ENCODE peak calls at places on chromosomes 5 and 9, in six cellular contexts. One of them, this sample, is unnamed.

GRCh38 chr5:14663734-14664269 is 716 bp upstream of the OTULIN start:
- DNase-seq in neural progenitor cell: peak; percentile 33
- DNase-seq in iPS DF 6.9: no peak
- DNase-seq in RWPE2: no peak
- DNase-seq in SJSA1: no peak
- DNase-seq in heart right ventricle: no peak
- DNase-seq in this sample: peak; percentile 31

GRCh38 chr9:112861638-112862555 is 28.8 kb downstream of the SLC46A2 start:
- DNase-seq in iPS DF 6.9: no peak
- DNase-seq in heart right ventricle: peak; percentile 22
- DNase-seq in neural progenitor cell: no peak
- DNase-seq in SJSA1: no peak
- DNase-seq in RWPE2: no peak
- DNase-seq in this sample: peak; percentile 37

GRCh38 chr5:80324912-80325311 is 5.1 kb downstream of the SPZ1 start:
- DNase-seq in RWPE2: no peak
- DNase-seq in heart right ventricle: no peak
- DNase-seq in SJSA1: no peak
- DNase-seq in iPS DF 6.9: no peak
- DNase-seq in neural progenitor cell: no peak
- DNase-seq in this sample: no peak

GRCh38 chr5:166166071-166166470 is 2125.4 kb upstream of the WWC1 start:
- DNase-seq in iPS DF 6.9: no peak
- DNase-seq in neural progenitor cell: peak; percentile 82
- DNase-seq in RWPE2: no peak
- DNase-seq in SJSA1: no peak
- DNase-seq in heart right ventricle: no peak
- DNase-seq in this sample: no peak

GRCh38 chr5:31939151-31939550 is 235.0 kb downstream of the GOLPH3 start:
- DNase-seq in SJSA1: no peak
- DNase-seq in iPS DF 6.9: no peak
- DNase-seq in neural progenitor cell: no peak
- DNase-seq in RWPE2: no peak
- DNase-seq in heart right ventricle: no peak
- DNase-seq in this sample: no peak

GRCh38 chr9:120931278-120932085 is 4.9 kb upstream of the TRAF1 start:
- DNase-seq in RWPE2: no peak
- DNase-seq in neural progenitor cell: no peak
- DNase-seq in heart right ventricle: no peak
- DNase-seq in SJSA1: peak; percentile 66
- DNase-seq in iPS DF 6.9: no peak
- DNase-seq in this sample: peak; percentile 71

GRCh38 chr5:142014911-142015584 is 2.2 kb upstream of the GNPDA1 start:
- DNase-seq in iPS DF 6.9: peak; percentile 29
- DNase-seq in RWPE2: no peak
- DNase-seq in SJSA1: peak; percentile 64
- DNase-seq in heart right ventricle: no peak
- DNase-seq in neural progenitor cell: peak; percentile 44
- DNase-seq in this sample: no peak

GRCh38 chr9:78243130-78243529 is 7.3 kb downstream of the CEP78 start:
- DNase-seq in SJSA1: no peak
- DNase-seq in heart right ventricle: no peak
- DNase-seq in neural progenitor cell: no peak
- DNase-seq in RWPE2: no peak
- DNase-seq in iPS DF 6.9: no peak
- DNase-seq in this sample: no peak

GRCh38 chr9:89386797-89387196 is 68.5 kb downstream of the SECISBP2 start:
- DNase-seq in RWPE2: no peak
- DNase-seq in iPS DF 6.9: no peak
- DNase-seq in heart right ventricle: peak; percentile 69
- DNase-seq in neural progenitor cell: no peak
- DNase-seq in SJSA1: no peak
- DNase-seq in this sample: no peak

GRCh38 chr9:26244661-26245060 is 566.4 kb upstream of the TUSC1 start:
- DNase-seq in RWPE2: no peak
- DNase-seq in SJSA1: no peak
- DNase-seq in neural progenitor cell: no peak
- DNase-seq in iPS DF 6.9: no peak
- DNase-seq in heart right ventricle: no peak
- DNase-seq in this sample: no peak

GRCh38 chr5:82092-82491 is 9.9 kb upstream of the PLEKHG4B start:
- DNase-seq in RWPE2: no peak
- DNase-seq in neural progenitor cell: peak; percentile 93
- DNase-seq in heart right ventricle: no peak
- DNase-seq in iPS DF 6.9: no peak
- DNase-seq in SJSA1: peak; percentile 79
- DNase-seq in this sample: no peak

GRCh38 chr9:91053824-91054223 is 252.2 kb downstream of the SYK start:
- DNase-seq in RWPE2: no peak
- DNase-seq in SJSA1: no peak
- DNase-seq in iPS DF 6.9: no peak
- DNase-seq in heart right ventricle: no peak
- DNase-seq in neural progenitor cell: no peak
- DNase-seq in this sample: no peak

GRCh38 chr9:123069010-123069481 is 35.6 kb downstream of the GPR21 start:
- DNase-seq in RWPE2: no peak
- DNase-seq in heart right ventricle: no peak
- DNase-seq in iPS DF 6.9: no peak
- DNase-seq in neural progenitor cell: no peak
- DNase-seq in SJSA1: peak; percentile 82
- DNase-seq in this sample: no peak

GRCh38 chr9:122121931-122122330 is 28.8 kb upstream of the TTLL11 start:
- DNase-seq in neural progenitor cell: no peak
- DNase-seq in heart right ventricle: no peak
- DNase-seq in iPS DF 6.9: no peak
- DNase-seq in RWPE2: no peak
- DNase-seq in SJSA1: no peak
- DNase-seq in this sample: no peak

GRCh38 chr9:18666987-18667772 is 193.2 kb downstream of the ADAMTSL1 start:
- DNase-seq in heart right ventricle: no peak
- DNase-seq in RWPE2: no peak
- DNase-seq in neural progenitor cell: no peak
- DNase-seq in SJSA1: no peak
- DNase-seq in iPS DF 6.9: no peak
- DNase-seq in this sample: no peak

GRCh38 chr9:88791105-88791805 is 200.0 kb upstream of the S1PR3 start:
- DNase-seq in RWPE2: no peak
- DNase-seq in neural progenitor cell: no peak
- DNase-seq in SJSA1: no peak
- DNase-seq in iPS DF 6.9: no peak
- DNase-seq in heart right ventricle: no peak
- DNase-seq in this sample: no peak

GRCh38 chr9:38038307-38039089 is 30.5 kb downstream of the SHB start:
- DNase-seq in neural progenitor cell: no peak
- DNase-seq in iPS DF 6.9: no peak
- DNase-seq in RWPE2: no peak
- DNase-seq in SJSA1: no peak
- DNase-seq in heart right ventricle: peak; percentile 46
- DNase-seq in this sample: no peak

GRCh38 chr5:132263548-132264261 is 6.2 kb downstream of the PDLIM4 start:
- DNase-seq in SJSA1: peak; percentile 85
- DNase-seq in heart right ventricle: no peak
- DNase-seq in RWPE2: peak; percentile 80
- DNase-seq in neural progenitor cell: no peak
- DNase-seq in iPS DF 6.9: no peak
- DNase-seq in this sample: peak; percentile 96
- H3K4me1 ChIP-seq in SJSA1: peaks cover 100% of the 10 kb centered on the region
- H3K4me1 ChIP-seq in heart right ventricle: peaks cover 70% of the 10 kb centered on the region
- H3K4me1 ChIP-seq in RWPE2: peaks cover 53% of the 10 kb centered on the region
- H3K4me1 ChIP-seq in neural progenitor cell: peaks cover under 1% of the 10 kb centered on the region
- H3K4me1 ChIP-seq in iPS DF 6.9: no peaks in the 10 kb centered on the region
- H3K4me1 ChIP-seq in this sample: peaks cover 23% of the 10 kb centered on the region

DNA sequence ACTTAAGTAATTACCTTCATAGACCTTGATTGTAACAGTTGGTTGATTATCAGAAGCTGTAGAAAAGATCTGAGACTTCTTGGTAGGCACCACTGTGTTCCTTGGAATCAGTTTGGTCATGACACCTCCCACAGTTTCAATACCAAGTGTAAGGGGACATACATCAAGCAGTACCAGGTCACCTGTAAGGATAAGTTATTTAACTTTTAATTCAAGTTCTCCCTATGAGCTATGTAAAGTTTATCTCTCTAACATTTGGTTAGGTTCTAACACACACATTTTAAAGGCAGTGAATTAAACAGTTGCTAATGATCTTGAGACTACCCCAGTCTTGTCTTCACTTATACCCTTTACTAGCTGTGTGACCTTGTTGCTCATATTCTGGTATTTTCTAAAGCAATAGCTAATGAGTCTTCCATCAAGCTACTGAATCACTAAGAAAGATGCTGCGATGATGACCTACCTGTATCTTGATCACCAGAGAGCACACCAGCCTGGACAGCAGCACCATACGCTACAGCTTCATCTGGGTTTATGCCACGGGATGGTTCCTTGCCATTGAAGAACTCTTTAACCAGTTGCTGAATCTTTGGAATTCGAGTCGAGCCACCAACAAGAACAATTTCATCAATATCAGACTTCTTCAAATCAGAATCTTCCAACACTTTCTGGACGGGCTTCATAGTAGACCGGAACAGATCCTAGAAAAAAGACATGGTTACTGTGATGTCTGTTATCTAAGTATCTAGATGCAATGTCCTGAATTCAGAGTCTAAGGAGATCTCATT is 2.8 kb downstream of the HSPA5 start:
- DNase-seq in SJSA1: no peak
- DNase-seq in heart right ventricle: no peak
- DNase-seq in iPS DF 6.9: no peak
- DNase-seq in neural progenitor cell: no peak
- DNase-seq in RWPE2: no peak
- DNase-seq in this sample: no peak
- H3K27ac ChIP-seq in SJSA1: no peak overlapping the region
- H3K27ac ChIP-seq in heart right ventricle: no peak overlapping the region
- H3K27ac ChIP-seq in iPS DF 6.9: no peak overlapping the region
- H3K27ac ChIP-seq in neural progenitor cell: no peak overlapping the region
- H3K27ac ChIP-seq in RWPE2: peak overlapping the region; percentile 80
- H3K27ac ChIP-seq in this sample: no peak overlapping the region

DNA sequence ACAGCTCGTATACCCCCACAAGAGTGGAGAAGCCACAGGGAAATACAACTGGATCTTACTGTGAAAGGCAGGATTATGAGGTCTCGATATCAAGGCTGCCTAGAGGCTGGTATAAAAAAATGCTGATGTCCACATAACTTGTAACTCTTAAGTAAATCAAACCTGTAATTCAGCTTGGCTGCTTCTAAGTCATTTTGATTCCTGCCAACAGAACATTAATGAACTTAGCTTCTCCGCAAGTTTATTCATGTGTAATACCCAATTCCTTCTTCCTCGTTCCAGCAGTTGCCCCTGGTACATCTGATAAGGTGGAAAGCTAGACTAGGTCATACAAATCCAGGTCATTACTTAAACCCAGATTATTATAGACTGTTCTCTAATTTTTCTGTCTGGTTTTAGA is 16.4 kb upstream of the SMIM15 start:
- DNase-seq in RWPE2: no peak
- DNase-seq in neural progenitor cell: no peak
- DNase-seq in iPS DF 6.9: no peak
- DNase-seq in SJSA1: no peak
- DNase-seq in heart right ventricle: no peak
- DNase-seq in this sample: no peak
- H3K4me1 ChIP-seq in RWPE2: no peaks in the 10 kb centered on the region
- H3K4me1 ChIP-seq in neural progenitor cell: no peaks in the 10 kb centered on the region
- H3K4me1 ChIP-seq in iPS DF 6.9: peaks cover 1% of the 10 kb centered on the region
- H3K4me1 ChIP-seq in SJSA1: peaks cover 9% of the 10 kb centered on the region
- H3K4me1 ChIP-seq in heart right ventricle: no peaks in the 10 kb centered on the region
- H3K4me1 ChIP-seq in this sample: no peaks in the 10 kb centered on the region

GRCh38 chr9:133238272-133238850 is 29.3 kb upstream of the OBP2B start:
- DNase-seq in RWPE2: no peak
- DNase-seq in iPS DF 6.9: peak; percentile 89
- DNase-seq in heart right ventricle: peak; percentile 93
- DNase-seq in SJSA1: no peak
- DNase-seq in neural progenitor cell: peak; percentile 81
- DNase-seq in this sample: peak; percentile 94
- H3K27ac ChIP-seq in RWPE2: no peak overlapping the region
- H3K27ac ChIP-seq in iPS DF 6.9: no peak overlapping the region
- H3K27ac ChIP-seq in heart right ventricle: peak overlapping the region; percentile 81
- H3K27ac ChIP-seq in SJSA1: no peak overlapping the region
- H3K27ac ChIP-seq in neural progenitor cell: no peak overlapping the region
- H3K27ac ChIP-seq in this sample: peak overlapping the region; percentile 22

GRCh38 chr9:10134266-10134665 is 478.5 kb downstream of the PTPRD start:
- DNase-seq in RWPE2: no peak
- DNase-seq in heart right ventricle: no peak
- DNase-seq in SJSA1: no peak
- DNase-seq in neural progenitor cell: no peak
- DNase-seq in iPS DF 6.9: no peak
- DNase-seq in this sample: no peak

GRCh38 chr9:10130061-10130675 is 482.6 kb downstream of the PTPRD start:
- DNase-seq in neural progenitor cell: no peak
- DNase-seq in iPS DF 6.9: no peak
- DNase-seq in heart right ventricle: no peak
- DNase-seq in RWPE2: no peak
- DNase-seq in SJSA1: no peak
- DNase-seq in this sample: no peak

DNA sequence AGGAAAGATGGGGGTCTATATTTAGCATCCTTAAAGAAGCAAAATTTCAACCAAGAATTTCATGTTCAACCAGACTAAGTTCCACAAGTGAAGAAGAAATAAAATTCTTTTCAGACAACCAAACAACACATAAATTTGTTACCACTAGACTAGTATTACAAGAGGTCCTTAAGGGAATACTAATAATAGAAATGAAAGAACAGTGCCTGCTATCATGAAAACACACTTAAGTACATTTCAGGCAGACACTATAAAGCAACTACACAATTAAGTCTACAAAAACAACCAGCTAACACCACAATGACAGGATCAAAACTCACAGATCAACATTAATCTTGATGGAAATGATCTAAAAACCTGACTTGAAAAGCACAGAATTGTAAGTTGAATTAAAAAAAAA is 477.2 kb downstream of the PTPRD start:
- DNase-seq in SJSA1: no peak
- DNase-seq in iPS DF 6.9: no peak
- DNase-seq in heart right ventricle: no peak
- DNase-seq in neural progenitor cell: no peak
- DNase-seq in RWPE2: no peak
- DNase-seq in this sample: no peak
- H3K4me1 ChIP-seq in SJSA1: no peaks in the 10 kb centered on the region
- H3K4me1 ChIP-seq in iPS DF 6.9: peaks cover 1% of the 10 kb centered on the region
- H3K4me1 ChIP-seq in heart right ventricle: no peaks in the 10 kb centered on the region
- H3K4me1 ChIP-seq in neural progenitor cell: peaks cover 7% of the 10 kb centered on the region
- H3K4me1 ChIP-seq in RWPE2: no peaks in the 10 kb centered on the region
- H3K4me1 ChIP-seq in this sample: no peaks in the 10 kb centered on the region

DNA sequence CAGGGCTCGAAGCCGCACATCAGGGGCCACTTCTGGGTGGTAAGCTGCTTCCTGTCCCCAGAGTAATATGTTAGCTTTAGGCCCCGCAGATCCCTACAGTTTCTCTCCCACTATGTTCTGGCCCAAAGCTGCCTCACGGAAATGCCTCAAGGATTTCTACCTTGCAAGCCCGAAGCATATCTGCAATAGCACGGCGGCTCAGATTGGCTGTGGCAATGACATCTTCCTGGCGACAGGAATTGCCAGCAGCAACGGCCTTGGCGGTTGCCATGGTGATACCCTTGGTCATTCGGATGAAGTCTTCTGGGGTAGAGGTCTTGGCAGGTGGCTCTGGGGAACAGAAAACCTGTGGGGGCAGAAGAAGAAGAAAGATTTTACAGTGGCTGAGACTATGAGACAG is 10.3 kb upstream of the TPM2 start:
- DNase-seq in RWPE2: no peak
- DNase-seq in SJSA1: no peak
- DNase-seq in heart right ventricle: no peak
- DNase-seq in neural progenitor cell: no peak
- DNase-seq in iPS DF 6.9: no peak
- DNase-seq in this sample: peak; percentile 86
- H3K27ac ChIP-seq in RWPE2: no peak overlapping the region
- H3K27ac ChIP-seq in SJSA1: no peak overlapping the region
- H3K27ac ChIP-seq in heart right ventricle: peak overlapping the region; percentile 3
- H3K27ac ChIP-seq in neural progenitor cell: no peak overlapping the region
- H3K27ac ChIP-seq in iPS DF 6.9: no peak overlapping the region
- H3K27ac ChIP-seq in this sample: peak overlapping the region; percentile 30